ENCODE peak calls at places on chromosomes 13 and 19, in four cellular contexts. J, F, E and X are unnamed samples.

GRCh38 chr13:113464476-113464875 is 11.2 kb upstream of the ADPRHL1 start:
- DNase-seq in J (no peak), F (no peak), E (no peak), X (no peak)

GRCh38 chr19:11345122-11345752 is 831 bp downstream of the TMEM205 start:
- DNase-seq in J (no peak), F (no peak), E (no peak), X (no peak)

GRCh38 chr13:94640676-94641075 is 39.0 kb downstream of the GPR180 start:
- DNase-seq in J (no peak), F (peak; percentile 22), E (no peak), X (no peak)

GRCh38 chr13:111963031-111963430 is 103.9 kb upstream of the SOX1 start:
- DNase-seq in J (peak; percentile 58), F (no peak), E (no peak), X (no peak)

GRCh38 chr13:106001443-106001842 is 534.0 kb downstream of the EFNB2 start:
- DNase-seq in J (no peak), F (no peak), E (no peak), X (no peak)

GRCh38 chr19:40165362-40165937 is 25.8 kb upstream of the MAP3K10 start:
- DNase-seq in J (peak; percentile 75), F (peak; percentile 89), E (no peak), X (peak; percentile 90)

GRCh38 chr13:88461272-88462009 is 790.3 kb downstream of the SLITRK5 start:
- DNase-seq in J (no peak), F (no peak), E (no peak), X (no peak)

GRCh38 chr13:25806304-25806974 is 245.4 kb downstream of the SHISA2 start:
- DNase-seq in J (no peak), F (no peak), E (no peak), X (no peak)

GRCh38 chr13:49690133-49690989 is 925 bp downstream of the EBPL start:
- DNase-seq in J (no peak), F (peak; percentile 50), E (no peak), X (no peak)

GRCh38 chr13:84670245-84670644 is 788.0 kb upstream of the SLITRK1 start:
- DNase-seq in J (no peak), F (no peak), E (no peak), X (no peak)

GRCh38 chr13:99160415-99160814 is 40.2 kb upstream of the UBAC2 start:
- DNase-seq in J (no peak), F (no peak), E (no peak), X (no peak)

GRCh38 chr13:102873653-102874052 is 27.8 kb downstream of the ERCC5 start:
- DNase-seq in J (no peak), F (no peak), E (no peak), X (no peak)

GRCh38 chr13:97627566-97627965 is 193.6 kb downstream of the RAP2A start:
- DNase-seq in J (no peak), F (peak; percentile 67), E (no peak), X (no peak)

GRCh38 chr13:86109107-86109506 is 309.9 kb upstream of the SLITRK6 start:
- DNase-seq in J (no peak), F (no peak), E (no peak), X (no peak)

GRCh38 chr13:86108334-86108733 is 309.1 kb upstream of the SLITRK6 start:
- DNase-seq in J (no peak), F (no peak), E (no peak), X (no peak)
- H3K27ac ChIP-seq in J (no peak overlapping the region), F (no peak overlapping the region), E (no peak overlapping the region), X (no peak overlapping the region)

GRCh38 chr19:38703509-38703908 is 40.8 kb downstream of the CAPN12 start:
- DNase-seq in J (no peak), F (no peak), E (no peak), X (no peak)
- H3K4me1 ChIP-seq in J (peaks cover 62% of the 10 kb centered on the region), F (no peaks in the 10 kb centered on the region), E (no peaks in the 10 kb centered on the region), X (peaks cover 55% of the 10 kb centered on the region)

GRCh38 chr19:5122121-5122400 is 153.1 kb downstream of the KDM4B start:
- DNase-seq in J (no peak), F (no peak), E (no peak), X (no peak)
- H3K27ac ChIP-seq in J (no peak overlapping the region), F (no peak overlapping the region), E (no peak overlapping the region), X (no peak overlapping the region)

DNA sequence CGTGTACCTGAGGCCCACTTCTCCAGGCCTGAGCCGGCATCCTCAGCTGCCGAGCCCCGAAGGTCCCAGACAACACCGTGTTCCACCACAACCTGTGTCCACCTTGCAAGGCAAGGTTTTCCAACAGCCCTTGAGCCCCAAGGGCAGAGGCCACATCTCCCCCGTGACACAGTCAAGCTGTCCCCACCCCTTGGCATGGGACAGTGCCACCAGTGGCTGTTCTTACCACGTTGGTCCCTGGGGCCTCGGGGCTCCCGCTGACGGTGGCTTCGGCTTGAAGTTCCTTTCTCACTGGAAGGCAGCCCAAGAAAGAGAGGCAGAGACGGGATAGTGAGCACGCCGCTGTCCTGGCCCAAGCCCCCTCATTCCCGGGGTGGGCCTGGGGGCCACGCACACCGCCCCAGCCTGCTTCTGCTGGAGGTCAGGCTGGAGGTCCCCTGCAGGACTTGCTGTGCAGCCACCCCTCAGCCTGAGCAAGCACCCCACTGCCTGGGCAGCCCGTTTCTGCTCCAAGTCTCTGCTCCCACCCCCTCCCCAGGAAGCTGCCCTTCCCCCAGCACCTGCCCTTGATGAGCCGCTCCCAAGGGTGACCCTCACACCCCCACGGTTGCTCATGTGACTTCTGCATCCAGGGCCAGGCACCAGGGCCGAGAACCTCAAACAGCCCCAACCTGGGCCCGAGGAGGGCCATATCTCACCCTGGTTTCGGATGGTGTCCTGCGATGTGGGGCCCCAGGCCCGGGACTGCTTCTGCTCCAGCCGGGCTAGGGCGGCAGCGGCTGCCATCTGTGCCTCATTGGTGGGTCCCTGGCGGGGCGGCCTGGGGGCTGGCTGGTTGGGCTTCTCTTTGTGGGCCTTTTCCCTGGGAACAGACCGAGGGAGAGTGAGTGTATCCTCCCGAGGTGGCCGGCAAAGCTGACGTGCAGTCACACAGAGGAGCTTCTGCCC is 4.1 kb downstream of the UBXN6 start:
- DNase-seq in J (no peak), F (no peak), E (no peak), X (no peak)
- H3K4me1 ChIP-seq in J (peaks cover 12% of the 10 kb centered on the region), F (peaks cover 13% of the 10 kb centered on the region), E (no peaks in the 10 kb centered on the region), X (peaks cover 27% of the 10 kb centered on the region)